ENCODE peak calls at places on chromosome 1, in seven cellular contexts. J, T, O, A, V, Y and P are unnamed samples.

GRCh38 chr1:240562779-240563178 is 49.2 kb downstream of the GREM2 start:
- DNase-seq in J (no peak), T (no peak), O (no peak), A (no peak), V (no peak), Y (no peak), P (no peak)

GRCh38 chr1:165452336-165453130 is 7.6 kb upstream of the RXRG start:
- DNase-seq in J (no peak), T (no peak), O (no peak), A (no peak), V (no peak), Y (no peak), P (no peak)

GRCh38 chr1:111507411-111508201 is 4.2 kb upstream of the ADORA3 start:
- DNase-seq in J (no peak), T (peak), O (peak), A (no peak), V (peak), Y (peak), P (peak)

GRCh38 chr1:55519937-55520683 is 304.9 kb upstream of the USP24 start:
- DNase-seq in J (no peak), T (no peak), O (no peak), A (no peak), V (no peak), Y (no peak), P (no peak)

GRCh38 chr1:37056201-37056764 is 22.0 kb upstream of the GRIK3 start:
- DNase-seq in J (no peak), T (no peak), O (no peak), A (no peak), V (no peak), Y (no peak), P (no peak)

GRCh38 chr1:203284411-203285208 is 20.7 kb upstream of the BTG2 start:
- DNase-seq in J (no peak), T (no peak), O (no peak), A (no peak), V (no peak), Y (no peak), P (no peak)

GRCh38 chr1:75136158-75136815 is 2.1 kb downstream of the LHX8 start:
- DNase-seq in J (no peak), T (no peak), O (peak), A (no peak), V (peak), Y (no peak), P (no peak)

GRCh38 chr1:237556911-237557310 is 333.8 kb downstream of the ZP4 start:
- DNase-seq in J (no peak), T (no peak), O (no peak), A (no peak), V (no peak), Y (no peak), P (no peak)

GRCh38 chr1:26084844-26085243 is 17.4 kb upstream of the TRIM63 start:
- DNase-seq in J (no peak), T (no peak), O (no peak), A (no peak), V (no peak), Y (no peak), P (no peak)

GRCh38 chr1:15508700-15509487 is 15.1 kb downstream of the CASP9 start:
- DNase-seq in J (no peak), T (no peak), O (no peak), A (no peak), V (no peak), Y (no peak), P (no peak)

GRCh38 chr1:11145741-11146140 is 43.4 kb upstream of the ANGPTL7 start:
- DNase-seq in J (no peak), T (no peak), O (no peak), A (no peak), V (no peak), Y (no peak), P (no peak)

GRCh38 chr1:234727018-234727757 is 117.2 kb upstream of the IRF2BP2 start:
- DNase-seq in J (no peak), T (no peak), O (no peak), A (no peak), V (no peak), Y (no peak), P (no peak)

GRCh38 chr1:58785424-58786058 is 1.7 kb upstream of the JUN start:
- DNase-seq in J (peak), T (peak), O (peak), A (no peak), V (no peak), Y (no peak), P (peak)

GRCh38 chr1:93471911-93472310 is 24.0 kb downstream of the FNBP1L start:
- DNase-seq in J (no peak), T (no peak), O (no peak), A (peak), V (no peak), Y (no peak), P (no peak)

DNA sequence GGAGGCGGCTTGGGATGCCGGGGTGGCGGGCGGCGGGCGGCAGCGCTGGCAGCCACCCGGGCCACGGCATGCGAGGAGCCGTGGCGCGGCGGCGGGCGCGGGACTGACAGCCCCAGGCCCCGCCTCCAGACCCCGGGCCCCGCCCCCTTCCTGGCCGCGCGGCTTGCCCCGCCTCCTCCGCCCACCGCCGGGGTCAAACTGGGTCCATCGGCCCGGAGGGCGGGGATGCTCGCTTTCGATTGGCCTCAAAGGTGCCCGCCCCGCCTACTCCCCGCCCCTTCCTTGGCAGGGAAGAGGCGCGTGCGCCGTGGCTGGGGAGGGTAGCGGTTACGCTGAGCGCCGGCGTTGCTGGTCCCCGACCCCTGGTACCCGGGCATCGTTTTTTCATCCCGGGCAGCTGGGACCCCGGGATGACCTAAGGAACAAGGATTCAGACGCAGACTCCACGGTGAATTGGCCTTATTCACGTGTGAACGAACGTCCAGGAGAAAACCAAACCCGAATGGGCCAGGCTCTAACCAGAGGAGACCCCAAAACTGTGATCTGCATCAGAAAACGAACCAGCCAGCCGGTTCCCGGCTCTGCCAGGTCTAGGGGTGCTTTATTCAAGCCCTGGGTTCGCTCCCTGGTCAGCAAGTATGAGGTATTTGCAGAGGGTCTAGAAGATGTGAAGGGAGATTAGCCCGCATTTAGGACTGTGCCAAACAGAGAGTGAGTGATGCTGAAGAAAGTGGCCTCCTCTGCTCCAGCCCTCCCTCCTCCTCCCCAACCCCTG is 117.2 kb upstream of the GUCA2B start:
- DNase-seq in J (peak), T (peak), O (peak), A (peak), V (peak), Y (peak), P (peak)
- TF ChIP-seq CTCF in J (no peak), T (peak), O (no peak), A (no peak), V (no peak), Y (no peak), P (no peak)

GRCh38 chr1:28506907-28507246 is 1.0 kb downstream of the RCC1 start:
- DNase-seq in J (no peak), T (no peak), O (no peak), A (no peak), V (no peak), Y (no peak), P (no peak)

GRCh38 chr1:28505406-28506187 is at the start of gene RCC1:
- DNase-seq in J (peak), T (peak), O (peak), A (peak), V (peak), Y (peak), P (peak)

GRCh38 chr1:28501925-28502324 is 3.9 kb upstream of the RCC1 start:
- DNase-seq in J (no peak), T (no peak), O (no peak), A (no peak), V (no peak), Y (no peak), P (no peak)

GRCh38 chr1:28499553-28499952 is 6.3 kb upstream of the RCC1 start:
- DNase-seq in J (no peak), T (no peak), O (no peak), A (no peak), V (no peak), Y (no peak), P (no peak)

DNA sequence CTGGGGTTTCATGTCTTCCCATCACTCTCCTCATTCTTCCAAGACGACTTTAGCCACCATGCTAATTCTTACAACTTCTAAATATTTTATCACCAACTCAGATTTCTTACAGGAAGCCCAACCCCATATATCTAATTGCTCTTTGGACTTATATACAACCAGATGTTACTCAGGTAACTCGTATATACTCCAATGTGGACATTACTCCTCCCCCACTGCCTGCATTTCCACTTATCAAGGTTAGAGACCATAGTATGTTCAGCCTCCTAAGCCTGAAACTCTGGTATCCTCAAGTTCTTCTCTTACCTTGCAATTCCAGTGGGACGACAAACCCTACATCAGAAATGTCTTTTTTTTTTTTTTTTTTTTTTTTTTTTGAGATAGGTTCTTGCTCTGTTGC is 2.7 kb upstream of the RCC1 start:
- DNase-seq in J (no peak), T (no peak), O (no peak), A (no peak), V (no peak), Y (no peak), P (no peak)
- TF ChIP-seq CTCF in J (no peak), T (no peak), O (no peak), A (no peak), V (no peak), Y (no peak), P (no peak)

DNA sequence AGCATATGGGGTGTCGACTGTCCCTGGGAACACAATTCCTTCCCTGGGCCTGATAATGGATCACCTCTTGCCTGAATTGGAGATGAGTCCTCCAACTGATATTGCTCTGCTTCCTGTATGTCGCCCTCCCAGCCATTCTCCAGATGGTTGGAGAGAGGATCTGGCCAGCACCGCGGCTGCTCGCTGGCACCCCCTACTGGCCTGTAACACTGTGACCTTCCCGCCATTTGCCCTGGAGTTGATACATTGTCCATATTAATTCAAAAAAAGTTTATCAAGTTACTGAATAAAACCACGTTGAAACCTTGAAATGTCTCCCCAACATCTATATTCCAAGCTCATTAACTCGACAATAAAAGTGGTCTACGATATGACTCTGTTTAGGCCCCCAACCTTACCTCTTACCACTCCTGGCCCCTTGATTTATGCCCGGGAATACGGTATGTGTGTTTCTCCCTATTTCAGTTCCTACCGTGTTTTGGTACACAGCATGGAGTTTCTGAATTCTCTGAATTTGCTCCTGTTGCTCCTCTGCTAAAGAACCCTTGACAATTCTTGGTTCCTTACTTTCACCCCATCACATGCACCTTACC is 241.8 kb upstream of the KIAA0040 start:
- DNase-seq in J (no peak), T (no peak), O (no peak), A (no peak), V (no peak), Y (no peak), P (no peak)
- TF ChIP-seq CTCF in J (no peak), T (no peak), O (no peak), A (no peak), V (peak), Y (no peak), P (no peak)

DNA sequence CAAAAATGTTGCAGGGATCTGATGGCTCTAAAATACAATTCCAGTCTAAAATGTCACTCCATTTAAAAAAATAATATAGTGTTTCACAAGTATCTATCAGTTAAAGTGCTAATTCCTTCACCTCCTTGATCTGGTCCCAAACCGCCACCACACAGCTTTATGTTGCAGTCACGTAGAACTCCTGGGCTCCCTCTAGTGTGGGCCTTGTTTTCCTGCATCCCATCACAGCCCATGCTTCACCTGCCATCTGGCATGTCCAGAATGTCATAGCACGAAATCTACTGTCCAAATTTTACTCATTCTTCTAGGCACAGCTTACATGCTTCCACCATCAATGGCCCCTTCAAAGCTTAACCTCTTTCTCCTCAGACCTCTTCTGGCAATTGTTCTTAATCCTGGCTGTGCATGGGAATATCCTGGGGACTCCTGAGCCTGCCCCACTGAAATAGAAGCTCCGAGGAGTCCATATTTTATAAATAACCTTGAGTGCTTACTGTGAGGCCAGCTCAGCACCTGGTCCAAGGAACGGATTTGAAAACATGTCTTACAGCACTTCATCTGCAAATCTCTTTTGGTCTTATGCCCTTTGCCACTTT is 15.5 kb downstream of the FYB2 start:
- DNase-seq in J (no peak), T (peak), O (no peak), A (no peak), V (peak), Y (peak), P (no peak)
- TF ChIP-seq CTCF in J (no peak), T (peak), O (no peak), A (peak), V (peak), Y (peak), P (no peak)

DNA sequence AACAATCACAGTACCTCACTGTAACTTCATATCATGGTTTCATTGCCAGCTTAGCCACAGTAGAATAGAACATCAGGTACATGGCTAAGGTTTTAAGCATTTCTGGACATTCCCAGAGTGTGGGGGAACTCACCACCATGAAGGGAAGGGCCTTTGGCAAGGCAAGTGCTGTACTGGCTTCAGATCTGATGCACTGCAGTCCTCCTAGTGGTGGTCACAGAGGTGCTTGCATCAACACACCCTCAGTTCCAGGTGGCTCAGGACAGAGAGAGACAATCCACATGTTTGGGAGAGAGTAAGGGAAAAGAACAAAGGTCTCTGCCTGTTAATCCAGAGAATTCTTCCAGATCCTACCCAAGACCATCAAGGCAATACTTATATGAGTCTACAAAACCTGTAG is 528.4 kb upstream of the RGS18 start:
- DNase-seq in J (no peak), T (no peak), O (no peak), A (no peak), V (no peak), Y (no peak), P (no peak)
- TF ChIP-seq CTCF in J (no peak), T (no peak), O (no peak), A (no peak), V (no peak), Y (no peak), P (no peak)